ENCODE peak calls at places on chromosome 15, in seven cellular contexts. One of them, this sample, is unnamed.

GRCh38 chr15:101275018-101275417 is 2.3 kb downstream of the SELENOS start:
- DNase-seq in HepG2: no peak
- DNase-seq in fibroblast of lung: no peak
- DNase-seq in keratinocyte: no peak
- DNase-seq in hepatocyte: no peak
- DNase-seq in SK-N-SH: no peak
- DNase-seq in neuronal stem cell: no peak
- DNase-seq in this sample: no peak

GRCh38 chr15:27165590-27165989 is 194.6 kb downstream of the GABRG3 start:
- DNase-seq in HepG2: no peak
- DNase-seq in fibroblast of lung: no peak
- DNase-seq in keratinocyte: no peak
- DNase-seq in hepatocyte: no peak
- DNase-seq in SK-N-SH: no peak
- DNase-seq in neuronal stem cell: no peak
- DNase-seq in this sample: no peak

GRCh38 chr15:40427188-40427587 is 13.6 kb upstream of the BAHD1 start:
- DNase-seq in HepG2: no peak
- DNase-seq in fibroblast of lung: no peak
- DNase-seq in keratinocyte: no peak
- DNase-seq in hepatocyte: no peak
- DNase-seq in SK-N-SH: no peak
- DNase-seq in neuronal stem cell: no peak
- DNase-seq in this sample: no peak

GRCh38 chr15:82958638-82959037 is 6.1 kb upstream of the HOMER2 start:
- DNase-seq in HepG2: peak
- DNase-seq in fibroblast of lung: no peak
- DNase-seq in keratinocyte: no peak
- DNase-seq in hepatocyte: no peak
- DNase-seq in SK-N-SH: no peak
- DNase-seq in neuronal stem cell: no peak
- DNase-seq in this sample: no peak

GRCh38 chr15:38699633-38700230 is 135.1 kb upstream of the RASGRP1 start:
- DNase-seq in HepG2: peak
- DNase-seq in fibroblast of lung: peak
- DNase-seq in keratinocyte: no peak
- DNase-seq in hepatocyte: peak
- DNase-seq in SK-N-SH: peak
- DNase-seq in neuronal stem cell: peak
- DNase-seq in this sample: peak

GRCh38 chr15:92591275-92591674 is 64.3 kb downstream of the FAM174B start:
- DNase-seq in HepG2: no peak
- DNase-seq in fibroblast of lung: no peak
- DNase-seq in keratinocyte: no peak
- DNase-seq in hepatocyte: no peak
- DNase-seq in SK-N-SH: no peak
- DNase-seq in neuronal stem cell: no peak
- DNase-seq in this sample: no peak

GRCh38 chr15:28117591-28117990 is 18.5 kb upstream of the OCA2 start:
- DNase-seq in HepG2: no peak
- DNase-seq in fibroblast of lung: no peak
- DNase-seq in keratinocyte: no peak
- DNase-seq in hepatocyte: no peak
- DNase-seq in SK-N-SH: no peak
- DNase-seq in neuronal stem cell: no peak
- DNase-seq in this sample: no peak

GRCh38 chr15:58467722-58468436 is 36.1 kb downstream of the LIPC start:
- DNase-seq in HepG2: peak
- DNase-seq in fibroblast of lung: no peak
- DNase-seq in keratinocyte: no peak
- DNase-seq in hepatocyte: no peak
- DNase-seq in SK-N-SH: no peak
- DNase-seq in neuronal stem cell: no peak
- DNase-seq in this sample: peak

GRCh38 chr15:52115598-52116427 is 3.2 kb upstream of the BCL2L10 start:
- DNase-seq in HepG2: peak
- DNase-seq in fibroblast of lung: no peak
- DNase-seq in keratinocyte: no peak
- DNase-seq in hepatocyte: no peak
- DNase-seq in SK-N-SH: no peak
- DNase-seq in neuronal stem cell: no peak
- DNase-seq in this sample: no peak

GRCh38 chr15:67064607-67065530 is 533 bp upstream of the SMAD3 start:
- DNase-seq in HepG2: peak
- DNase-seq in fibroblast of lung: no peak
- DNase-seq in keratinocyte: no peak
- DNase-seq in hepatocyte: peak
- DNase-seq in SK-N-SH: no peak
- DNase-seq in neuronal stem cell: peak
- DNase-seq in this sample: no peak

GRCh38 chr15:23532019-23532418 is 33.5 kb upstream of the MKRN3 start:
- DNase-seq in HepG2: no peak
- DNase-seq in fibroblast of lung: no peak
- DNase-seq in keratinocyte: no peak
- DNase-seq in hepatocyte: peak
- DNase-seq in SK-N-SH: no peak
- DNase-seq in neuronal stem cell: no peak
- DNase-seq in this sample: no peak

GRCh38 chr15:98547741-98548166 is 100.6 kb upstream of the IGF1R start:
- DNase-seq in HepG2: no peak
- DNase-seq in fibroblast of lung: peak
- DNase-seq in keratinocyte: no peak
- DNase-seq in hepatocyte: peak
- DNase-seq in SK-N-SH: no peak
- DNase-seq in neuronal stem cell: no peak
- DNase-seq in this sample: no peak

GRCh38 chr15:91100561-91101355 is 701 bp downstream of the SV2B start:
- DNase-seq in HepG2: no peak
- DNase-seq in fibroblast of lung: peak
- DNase-seq in keratinocyte: no peak
- DNase-seq in hepatocyte: no peak
- DNase-seq in SK-N-SH: peak
- DNase-seq in neuronal stem cell: no peak
- DNase-seq in this sample: no peak

GRCh38 chr15:58224068-58224467 is 85.9 kb downstream of the AQP9 start:
- DNase-seq in HepG2: no peak
- DNase-seq in fibroblast of lung: peak
- DNase-seq in keratinocyte: no peak
- DNase-seq in hepatocyte: no peak
- DNase-seq in SK-N-SH: peak
- DNase-seq in neuronal stem cell: no peak
- DNase-seq in this sample: no peak

GRCh38 chr15:39301589-39301999 is 279.3 kb upstream of the THBS1 start:
- DNase-seq in HepG2: no peak
- DNase-seq in fibroblast of lung: peak
- DNase-seq in keratinocyte: no peak
- DNase-seq in hepatocyte: no peak
- DNase-seq in SK-N-SH: no peak
- DNase-seq in neuronal stem cell: no peak
- DNase-seq in this sample: no peak

GRCh38 chr15:62506217-62506805 is 341.2 kb upstream of the C2CD4B start:
- DNase-seq in HepG2: peak
- DNase-seq in fibroblast of lung: peak
- DNase-seq in keratinocyte: no peak
- DNase-seq in hepatocyte: peak
- DNase-seq in SK-N-SH: no peak
- DNase-seq in neuronal stem cell: no peak
- DNase-seq in this sample: no peak

GRCh38 chr15:55741592-55742497 is 1.1 kb downstream of the PRTG start:
- DNase-seq in HepG2: peak
- DNase-seq in fibroblast of lung: no peak
- DNase-seq in keratinocyte: no peak
- DNase-seq in hepatocyte: peak
- DNase-seq in SK-N-SH: peak
- DNase-seq in neuronal stem cell: no peak
- DNase-seq in this sample: no peak

GRCh38 chr15:72688697-72689096 is 2.7 kb downstream of the BBS4 start:
- DNase-seq in HepG2: no peak
- DNase-seq in fibroblast of lung: no peak
- DNase-seq in keratinocyte: no peak
- DNase-seq in hepatocyte: no peak
- DNase-seq in SK-N-SH: no peak
- DNase-seq in neuronal stem cell: no peak
- DNase-seq in this sample: no peak

GRCh38 chr15:38879909-38880471 is 315.4 kb upstream of the RASGRP1 start:
- DNase-seq in HepG2: no peak
- DNase-seq in fibroblast of lung: peak
- DNase-seq in keratinocyte: no peak
- DNase-seq in hepatocyte: no peak
- DNase-seq in SK-N-SH: no peak
- DNase-seq in neuronal stem cell: no peak
- DNase-seq in this sample: no peak

GRCh38 chr15:66169023-66169422 is 84.5 kb downstream of the MEGF11 start:
- DNase-seq in HepG2: no peak
- DNase-seq in fibroblast of lung: no peak
- DNase-seq in keratinocyte: no peak
- DNase-seq in hepatocyte: no peak
- DNase-seq in SK-N-SH: no peak
- DNase-seq in neuronal stem cell: no peak
- DNase-seq in this sample: no peak

GRCh38 chr15:100729461-100729860 is 127.1 kb downstream of the ASB7 start:
- DNase-seq in HepG2: no peak
- DNase-seq in fibroblast of lung: no peak
- DNase-seq in keratinocyte: no peak
- DNase-seq in hepatocyte: no peak
- DNase-seq in SK-N-SH: peak
- DNase-seq in neuronal stem cell: no peak
- DNase-seq in this sample: no peak

DNA sequence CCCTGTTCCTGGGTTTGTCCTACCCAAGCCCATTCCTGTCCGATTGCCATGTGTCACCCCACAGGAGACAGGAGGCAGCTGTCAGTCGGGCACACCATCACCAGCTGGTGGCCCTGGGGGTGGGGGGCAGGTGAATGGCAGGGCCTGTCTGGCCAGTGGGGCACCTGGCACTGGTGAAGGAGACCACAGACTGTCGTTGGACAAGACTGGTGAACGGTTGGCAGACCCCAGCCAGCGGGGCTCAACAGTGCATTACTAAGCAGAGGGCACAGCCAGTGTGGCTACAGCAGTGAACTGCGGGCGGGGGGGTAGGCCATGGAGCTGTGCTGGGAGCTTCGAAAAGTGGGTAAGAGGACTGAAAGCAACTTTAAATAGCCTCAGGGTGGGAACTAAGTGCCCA is 2.1 kb downstream of the SEMA7A start:
- DNase-seq in HepG2: no peak
- DNase-seq in fibroblast of lung: no peak
- DNase-seq in keratinocyte: no peak
- DNase-seq in hepatocyte: no peak
- DNase-seq in SK-N-SH: no peak
- DNase-seq in neuronal stem cell: no peak
- DNase-seq in this sample: no peak
- H3K4me2 ChIP-seq in HepG2: peak
- H3K4me2 ChIP-seq in fibroblast of lung: peak
- H3K4me2 ChIP-seq in keratinocyte: peak
- H3K4me2 ChIP-seq in hepatocyte: no peak
- H3K4me2 ChIP-seq in SK-N-SH: no peak
- H3K4me2 ChIP-seq in neuronal stem cell: no peak
- H3K4me2 ChIP-seq in this sample: peak

GRCh38 chr15:80266113-80266512 is 14.1 kb upstream of the CTXND1 start:
- DNase-seq in HepG2: no peak
- DNase-seq in fibroblast of lung: no peak
- DNase-seq in keratinocyte: no peak
- DNase-seq in hepatocyte: no peak
- DNase-seq in SK-N-SH: no peak
- DNase-seq in neuronal stem cell: no peak
- DNase-seq in this sample: no peak

GRCh38 chr15:80265021-80265420 is 13.0 kb upstream of the CTXND1 start:
- DNase-seq in HepG2: no peak
- DNase-seq in fibroblast of lung: no peak
- DNase-seq in keratinocyte: no peak
- DNase-seq in hepatocyte: no peak
- DNase-seq in SK-N-SH: no peak
- DNase-seq in neuronal stem cell: no peak
- DNase-seq in this sample: no peak

GRCh38 chr15:80259942-80260510 is 8.0 kb upstream of the CTXND1 start:
- DNase-seq in HepG2: no peak
- DNase-seq in fibroblast of lung: no peak
- DNase-seq in keratinocyte: no peak
- DNase-seq in hepatocyte: no peak
- DNase-seq in SK-N-SH: no peak
- DNase-seq in neuronal stem cell: no peak
- DNase-seq in this sample: no peak

GRCh38 chr15:80264031-80264430 is 12.0 kb upstream of the CTXND1 start:
- DNase-seq in HepG2: no peak
- DNase-seq in fibroblast of lung: peak
- DNase-seq in keratinocyte: no peak
- DNase-seq in hepatocyte: no peak
- DNase-seq in SK-N-SH: no peak
- DNase-seq in neuronal stem cell: no peak
- DNase-seq in this sample: no peak

GRCh38 chr15:80260566-80260965 is 8.6 kb upstream of the CTXND1 start:
- DNase-seq in HepG2: no peak
- DNase-seq in fibroblast of lung: peak
- DNase-seq in keratinocyte: no peak
- DNase-seq in hepatocyte: no peak
- DNase-seq in SK-N-SH: no peak
- DNase-seq in neuronal stem cell: no peak
- DNase-seq in this sample: no peak
- H3K4me2 ChIP-seq in HepG2: peak
- H3K4me2 ChIP-seq in fibroblast of lung: no peak
- H3K4me2 ChIP-seq in keratinocyte: no peak
- H3K4me2 ChIP-seq in hepatocyte: no peak
- H3K4me2 ChIP-seq in SK-N-SH: no peak
- H3K4me2 ChIP-seq in neuronal stem cell: no peak
- H3K4me2 ChIP-seq in this sample: no peak

GRCh38 chr15:96695426-96695825 is 364.9 kb downstream of the NR2F2 start:
- DNase-seq in HepG2: no peak
- DNase-seq in fibroblast of lung: peak
- DNase-seq in keratinocyte: no peak
- DNase-seq in hepatocyte: no peak
- DNase-seq in SK-N-SH: no peak
- DNase-seq in neuronal stem cell: no peak
- DNase-seq in this sample: no peak

GRCh38 chr15:96687388-96688107 is 357.0 kb downstream of the NR2F2 start:
- DNase-seq in HepG2: no peak
- DNase-seq in fibroblast of lung: no peak
- DNase-seq in keratinocyte: no peak
- DNase-seq in hepatocyte: no peak
- DNase-seq in SK-N-SH: no peak
- DNase-seq in neuronal stem cell: no peak
- DNase-seq in this sample: no peak

GRCh38 chr15:96692826-96693225 is 362.3 kb downstream of the NR2F2 start:
- DNase-seq in HepG2: no peak
- DNase-seq in fibroblast of lung: no peak
- DNase-seq in keratinocyte: no peak
- DNase-seq in hepatocyte: no peak
- DNase-seq in SK-N-SH: no peak
- DNase-seq in neuronal stem cell: no peak
- DNase-seq in this sample: no peak

GRCh38 chr15:96693990-96694517 is 363.6 kb downstream of the NR2F2 start:
- DNase-seq in HepG2: no peak
- DNase-seq in fibroblast of lung: peak
- DNase-seq in keratinocyte: no peak
- DNase-seq in hepatocyte: peak
- DNase-seq in SK-N-SH: no peak
- DNase-seq in neuronal stem cell: no peak
- DNase-seq in this sample: no peak

GRCh38 chr15:96693515-96693914 is 363.0 kb downstream of the NR2F2 start:
- DNase-seq in HepG2: no peak
- DNase-seq in fibroblast of lung: no peak
- DNase-seq in keratinocyte: no peak
- DNase-seq in hepatocyte: no peak
- DNase-seq in SK-N-SH: no peak
- DNase-seq in neuronal stem cell: no peak
- DNase-seq in this sample: no peak
- H3K4me2 ChIP-seq in HepG2: no peak
- H3K4me2 ChIP-seq in fibroblast of lung: no peak
- H3K4me2 ChIP-seq in keratinocyte: no peak
- H3K4me2 ChIP-seq in hepatocyte: no peak
- H3K4me2 ChIP-seq in SK-N-SH: no peak
- H3K4me2 ChIP-seq in neuronal stem cell: no peak
- H3K4me2 ChIP-seq in this sample: no peak

GRCh38 chr15:80156176-80156720 is 3.4 kb downstream of the FAH start:
- DNase-seq in HepG2: no peak
- DNase-seq in fibroblast of lung: no peak
- DNase-seq in keratinocyte: no peak
- DNase-seq in hepatocyte: no peak
- DNase-seq in SK-N-SH: no peak
- DNase-seq in neuronal stem cell: no peak
- DNase-seq in this sample: no peak
- H3K4me2 ChIP-seq in HepG2: peak
- H3K4me2 ChIP-seq in fibroblast of lung: no peak
- H3K4me2 ChIP-seq in keratinocyte: no peak
- H3K4me2 ChIP-seq in hepatocyte: peak
- H3K4me2 ChIP-seq in SK-N-SH: no peak
- H3K4me2 ChIP-seq in neuronal stem cell: no peak
- H3K4me2 ChIP-seq in this sample: no peak